ENCODE peak calls at places on chromosomes 7 and 10, in six cellular contexts. E is lung; N is CD8-positive, alpha-beta T cell; U is heart right ventricle; Y is MCF 10A; S is choroid plexus epithelial cell. A is an unnamed sample.
A peak's percentile ranks its signal among the peaks of the same experiment; 100 is the strongest.

GRCh38 chr10:72126184-72126871 is 38.0 kb upstream of the SPOCK2 start:
- DNase-seq in Y (peak; percentile 59), U (no peak), N (no peak), E (no peak), S (peak; percentile 89), A (peak; percentile 42)

GRCh38 chr7:34821965-34822558 is 164.0 kb downstream of the NPSR1 start:
- DNase-seq in N (no peak), U (no peak), E (no peak), S (no peak), Y (no peak), A (no peak)

GRCh38 chr7:140876519-140877248 is 48.0 kb downstream of the BRAF start:
- DNase-seq in E (no peak), S (peak; percentile 83), Y (peak; percentile 59), U (no peak), N (no peak), A (no peak)

GRCh38 chr10:125370578-125370977 is 210.2 kb upstream of the CTBP2 start:
- DNase-seq in U (no peak), E (no peak), S (no peak), N (no peak), Y (no peak), A (no peak)

GRCh38 chr10:33377658-33378025 is 43.2 kb upstream of the NRP1 start:
- DNase-seq in E (no peak), S (peak; percentile 66), U (no peak), N (no peak), Y (peak; percentile 23), A (peak; percentile 25)

GRCh38 chr7:33901847-33902246 is 3.5 kb upstream of the BMPER start:
- DNase-seq in E (no peak), N (no peak), U (no peak), Y (no peak), S (no peak), A (no peak)

GRCh38 chr10:52383088-52383487 is 69.0 kb downstream of the DKK1 start:
- DNase-seq in U (no peak), E (no peak), N (no peak), Y (no peak), S (no peak), A (no peak)

GRCh38 chr10:131760416-131761166 is 140.2 kb upstream of the PPP2R2D start:
- DNase-seq in N (no peak), U (no peak), S (no peak), Y (no peak), E (no peak), A (no peak)

GRCh38 chr7:100126239-100126930 is 382 bp upstream of the MBLAC1 start:
- DNase-seq in E (no peak), S (no peak), Y (no peak), N (no peak), U (no peak), A (no peak)
- TF ChIP-seq CTCF in E (no peak), S (peak; percentile 10), Y (no peak), N (no peak), U (no peak), A (no peak)

GRCh38 chr7:133344275-133344674 is 91.4 kb downstream of the EXOC4 start:
- DNase-seq in U (no peak), N (no peak), Y (peak; percentile 6), E (no peak), S (peak; percentile 56), A (peak; percentile 9)
- TF ChIP-seq CTCF in U (peak; percentile 46), N (no peak), Y (peak; percentile 40), E (no peak), S (peak; percentile 67), A (peak; percentile 54)

GRCh38 chr7:151460474-151460855 is 20.5 kb upstream of the CRYGN start:
- DNase-seq in N (no peak), U (no peak), S (no peak), Y (no peak), E (no peak), A (no peak)
- TF ChIP-seq CTCF in N (no peak), U (no peak), S (no peak), Y (no peak), E (no peak), A (no peak)

DNA sequence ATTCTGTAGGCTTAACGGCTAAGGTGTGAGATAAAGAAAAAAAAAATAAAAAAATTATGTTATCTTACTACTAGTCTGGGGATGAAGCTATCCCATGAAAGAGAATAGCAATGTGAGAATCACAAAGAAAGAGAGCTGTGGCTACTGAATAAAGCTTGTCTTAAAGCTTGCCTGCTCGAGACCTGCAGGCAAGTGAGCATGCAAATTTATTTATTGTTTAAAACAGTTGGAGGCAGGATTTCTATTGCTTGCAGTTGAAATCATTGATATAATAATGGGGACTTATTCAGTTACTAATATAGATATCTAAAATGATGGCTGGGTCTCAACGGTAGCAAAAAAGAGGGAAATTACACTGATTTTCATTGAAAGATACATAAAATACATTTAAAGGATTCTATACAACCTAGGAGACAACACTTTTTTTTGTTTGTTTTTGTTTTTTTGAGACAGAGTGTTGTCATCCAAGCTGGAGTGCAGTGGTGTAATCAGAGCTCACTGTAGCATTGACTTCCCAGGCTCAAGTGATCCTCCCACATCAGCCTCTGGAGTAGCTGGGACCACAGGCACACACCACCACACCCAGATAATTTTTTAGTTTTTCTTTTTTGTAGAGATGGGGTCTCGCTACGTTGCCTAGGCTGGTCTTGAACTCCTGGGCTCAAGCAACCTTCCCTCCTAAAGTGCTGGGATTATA is 144.5 kb upstream of the FEZF1 start:
- DNase-seq in N (no peak), S (no peak), U (no peak), E (no peak), Y (no peak), A (no peak)
- TF ChIP-seq CTCF in N (no peak), S (no peak), U (no peak), E (no peak), Y (no peak), A (no peak)

GRCh38 chr7:8035647-8036518 is 67.3 kb downstream of the GLCCI1 start:
- DNase-seq in E (no peak), N (peak; percentile 5), U (no peak), Y (peak; percentile 52), S (peak; percentile 76), A (peak; percentile 19)
- TF ChIP-seq CTCF in E (peak; percentile 31), N (peak; percentile 55), U (peak; percentile 51), Y (peak; percentile 50), S (peak; percentile 70), A (peak; percentile 62)

DNA sequence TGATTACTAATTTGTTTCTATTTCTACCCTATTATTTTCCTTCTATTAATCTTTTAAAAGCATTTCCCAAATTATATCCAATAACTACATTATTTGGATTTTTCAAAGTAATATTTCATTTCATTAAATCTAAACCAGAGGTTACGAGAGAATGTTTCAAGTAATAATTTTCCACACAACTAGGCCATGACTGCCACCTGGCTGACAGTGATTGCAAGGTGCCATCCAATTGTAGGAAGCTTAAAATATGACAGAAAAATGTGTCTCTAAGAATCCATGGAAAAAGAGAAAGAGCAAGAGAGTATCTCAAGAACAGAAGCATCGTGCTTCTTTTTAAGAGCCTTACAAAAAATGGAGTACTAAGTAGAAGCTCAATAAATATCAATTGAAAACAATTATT is 48.7 kb downstream of the TPK1 start:
- DNase-seq in N (no peak), Y (peak; percentile 29), U (no peak), E (no peak), S (peak; percentile 13), A (no peak)
- TF ChIP-seq CTCF in N (no peak), Y (peak; percentile 17), U (no peak), E (no peak), S (peak; percentile 35), A (peak; percentile 17)

GRCh38 chr10:98449287-98449686 is 2.6 kb upstream of the HPS1 start:
- DNase-seq in E (no peak), Y (no peak), N (no peak), S (no peak), U (no peak), A (no peak)

GRCh38 chr10:98445200-98445812 is 1.4 kb downstream of the HPS1 start:
- DNase-seq in Y (no peak), S (no peak), U (no peak), E (no peak), N (no peak), A (no peak)

GRCh38 chr10:98446121-98446655 is 547 bp downstream of the HPS1 start:
- DNase-seq in N (peak; percentile 41), Y (peak; percentile 34), E (no peak), U (no peak), S (peak; percentile 37), A (no peak)

GRCh38 chr10:98444314-98445006 is 2.3 kb downstream of the HPS1 start:
- DNase-seq in N (no peak), E (no peak), U (no peak), S (no peak), Y (no peak), A (no peak)

DNA sequence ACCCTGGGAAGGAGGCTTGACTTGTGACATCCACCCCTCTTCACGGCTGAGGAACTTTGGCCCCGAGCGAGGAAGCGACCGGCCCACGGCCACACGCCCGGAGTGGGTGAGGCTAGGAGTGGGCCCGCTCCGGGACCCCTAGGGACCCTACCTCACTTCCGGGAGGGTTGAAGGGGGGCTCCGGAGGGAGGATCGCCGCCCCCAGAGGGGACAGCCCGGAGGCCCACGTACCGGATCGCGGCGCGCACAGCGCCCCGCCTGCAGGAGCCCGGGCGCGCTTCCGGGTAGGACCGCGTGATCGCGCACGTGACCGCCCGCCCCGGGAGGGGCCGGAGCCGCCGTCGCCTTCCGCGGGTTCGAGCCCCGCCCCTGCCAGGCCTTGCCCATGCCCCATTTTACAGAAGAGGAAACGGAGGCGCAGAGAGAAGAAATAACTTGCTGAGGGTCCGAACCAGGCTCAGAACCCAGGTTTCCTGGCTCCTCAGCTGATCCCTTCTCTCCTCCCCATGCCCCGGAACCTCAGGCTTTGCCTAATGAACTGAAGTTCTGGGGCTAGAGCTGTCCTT is at the start of gene HPS1:
- DNase-seq in Y (peak; percentile 57), N (peak; percentile 76), E (peak; percentile 82), U (peak; percentile 79), S (peak; percentile 72), A (peak; percentile 41)
- TF ChIP-seq CTCF in Y (no peak), N (no peak), E (no peak), U (no peak), S (no peak), A (no peak)

A was measured in brain microvascular endothelial cell.